ENCODE peak calls at places on chromosomes 16 and 17, in nine cellular contexts. W, Z, Y, O, G, P, C, S and M are unnamed samples.

GRCh38 chr17:50055055-50055425 is 870 bp upstream of the ITGA3 start:
- DNase-seq in W (no peak), Z (peak; percentile 87), Y (no peak), O (peak; percentile 93), G (no peak), P (peak; percentile 74), C (peak; percentile 90), S (peak; percentile 84), M (peak; percentile 87)

GRCh38 chr17:39194089-39194984 is 3.1 kb downstream of the CACNB1 start:
- DNase-seq in W (peak; percentile 78), Z (no peak), Y (no peak), O (no peak), G (peak; percentile 65), P (peak; percentile 85), C (no peak), S (peak; percentile 75), M (no peak)

GRCh38 chr17:50407921-50408320 is 10.6 kb upstream of the LRRC59 start:
- DNase-seq in W (no peak), Z (no peak), Y (no peak), O (no peak), G (no peak), P (no peak), C (no peak), S (no peak), M (no peak)

GRCh38 chr16:13448346-13448745 is 471.6 kb upstream of the ERCC4 start:
- DNase-seq in W (no peak), Z (no peak), Y (no peak), O (no peak), G (no peak), P (no peak), C (no peak), S (no peak), M (no peak)

GRCh38 chr17:59963738-59964454 is 644 bp downstream of the RNFT1 start:
- DNase-seq in W (peak; percentile 53), Z (peak; percentile 50), Y (no peak), O (no peak), G (peak; percentile 33), P (peak; percentile 68), C (peak; percentile 29), S (peak; percentile 6), M (peak; percentile 67)

GRCh38 chr16:11792404-11793260 is 4.4 kb downstream of the ZC3H7A start:
- DNase-seq in W (no peak), Z (peak; percentile 67), Y (no peak), O (no peak), G (no peak), P (no peak), C (peak; percentile 49), S (no peak), M (peak; percentile 69)

GRCh38 chr17:7561028-7561575 is 617 bp upstream of the SENP3 start:
- DNase-seq in W (peak; percentile 87), Z (peak; percentile 97), Y (peak; percentile 95), O (peak; percentile 71), G (peak; percentile 93), P (peak; percentile 92), C (peak; percentile 92), S (peak; percentile 95), M (peak; percentile 91)

GRCh38 chr16:69600202-69600601 is 34.4 kb downstream of the NFAT5 start:
- DNase-seq in W (no peak), Z (no peak), Y (no peak), O (no peak), G (no peak), P (no peak), C (no peak), S (no peak), M (no peak)

GRCh38 chr17:72372185-72372584 is 251.4 kb downstream of the SOX9 start:
- DNase-seq in W (no peak), Z (no peak), Y (no peak), O (no peak), G (no peak), P (no peak), C (no peak), S (no peak), M (no peak)

GRCh38 chr16:4681471-4682083 is 11.8 kb upstream of the NUDT16L1 start:
- DNase-seq in W (no peak), Z (no peak), Y (peak; percentile 47), O (no peak), G (no peak), P (no peak), C (no peak), S (no peak), M (peak; percentile 48)

GRCh38 chr16:28157768-28158535 is 53.8 kb downstream of the XPO6 start:
- DNase-seq in W (no peak), Z (no peak), Y (no peak), O (no peak), G (no peak), P (no peak), C (no peak), S (no peak), M (no peak)

GRCh38 chr16:14109782-14110727 is 38.9 kb downstream of the MRTFB start:
- DNase-seq in W (no peak), Z (no peak), Y (no peak), O (no peak), G (no peak), P (peak; percentile 35), C (no peak), S (peak; percentile 18), M (peak; percentile 20)

GRCh38 chr17:37694734-37695133 is 50.1 kb downstream of the HNF1B start:
- DNase-seq in W (no peak), Z (no peak), Y (no peak), O (no peak), G (no peak), P (no peak), C (no peak), S (peak; percentile 48), M (no peak)

GRCh38 chr17:45225964-45226530 is 4.4 kb downstream of the FMNL1 start:
- DNase-seq in W (peak; percentile 81), Z (peak; percentile 77), Y (no peak), O (no peak), G (no peak), P (peak; percentile 54), C (no peak), S (no peak), M (no peak)

GRCh38 chr16:88478889-88479794 is 26.1 kb downstream of the ZFPM1 start:
- DNase-seq in W (no peak), Z (no peak), Y (no peak), O (no peak), G (no peak), P (peak; percentile 30), C (no peak), S (no peak), M (no peak)

GRCh38 chr16:16062023-16062932 is 112.9 kb downstream of the ABCC1 start:
- DNase-seq in W (no peak), Z (no peak), Y (no peak), O (no peak), G (no peak), P (no peak), C (no peak), S (peak; percentile 50), M (no peak)

GRCh38 chr17:17109896-17110295 is 67.6 kb downstream of the MPRIP start:
- DNase-seq in W (peak; percentile 41), Z (peak; percentile 91), Y (no peak), O (no peak), G (no peak), P (no peak), C (no peak), S (no peak), M (no peak)
- H3K4me1 ChIP-seq in W (peaks cover 97% of the 10 kb centered on the region), Z (peaks cover 37% of the 10 kb centered on the region), Y (peaks cover 40% of the 10 kb centered on the region), O (peaks cover 37% of the 10 kb centered on the region), G (peaks cover 32% of the 10 kb centered on the region), P (peaks cover 27% of the 10 kb centered on the region), C (peaks cover 22% of the 10 kb centered on the region), S (no peaks in the 10 kb centered on the region), M (peaks cover 21% of the 10 kb centered on the region)

DNA sequence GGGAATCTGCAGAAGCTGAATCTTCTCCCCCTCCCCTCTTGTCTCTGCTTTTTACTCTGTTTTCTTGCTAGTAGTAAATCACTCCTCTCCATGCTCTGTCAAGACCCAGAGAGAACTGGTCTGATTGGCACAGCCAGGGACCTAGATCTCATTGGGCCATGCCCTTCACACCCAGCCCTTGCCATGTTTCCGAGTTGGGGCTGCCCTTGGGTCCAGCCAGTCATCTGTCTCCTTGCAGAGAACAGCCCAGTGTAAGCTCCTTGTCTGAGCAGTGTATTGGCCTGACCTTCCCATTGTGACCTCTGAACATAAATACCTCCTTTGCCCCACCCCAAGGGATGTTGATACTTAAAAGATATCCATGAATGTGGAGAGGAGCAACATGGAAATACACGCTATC is 3.9 kb downstream of the MMP15 start:
- DNase-seq in W (no peak), Z (no peak), Y (no peak), O (no peak), G (no peak), P (no peak), C (no peak), S (no peak), M (no peak)
- H3K4me1 ChIP-seq in W (peaks cover 30% of the 10 kb centered on the region), Z (peaks cover under 1% of the 10 kb centered on the region), Y (peaks cover 9% of the 10 kb centered on the region), O (peaks cover 35% of the 10 kb centered on the region), G (no peaks in the 10 kb centered on the region), P (peaks cover 17% of the 10 kb centered on the region), C (peaks cover 7% of the 10 kb centered on the region), S (peaks cover 26% of the 10 kb centered on the region), M (peaks cover 44% of the 10 kb centered on the region)

DNA sequence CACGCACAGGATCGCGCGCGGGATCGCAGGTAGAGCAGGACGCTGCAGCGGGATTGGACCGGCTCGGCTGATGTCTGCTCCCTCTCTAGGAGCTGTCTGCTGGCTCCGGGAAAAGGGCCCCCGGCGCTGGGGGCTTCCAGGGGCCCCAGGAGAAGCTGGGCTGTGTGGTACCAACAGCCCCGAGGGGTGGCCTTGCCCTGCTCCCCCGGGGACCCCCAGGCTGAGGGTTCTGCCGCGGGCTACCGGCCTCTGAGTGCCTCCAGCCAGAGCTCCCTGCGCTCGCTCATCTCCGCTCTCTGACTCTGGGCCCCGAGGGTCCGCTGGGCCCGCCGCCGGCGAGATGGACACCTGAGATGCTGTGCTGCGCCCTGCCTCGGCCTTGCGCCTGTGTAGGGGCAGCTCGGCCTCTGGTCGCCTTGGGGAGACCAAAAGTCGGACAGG is 1.4 kb upstream of the PAQR4 start:
- DNase-seq in W (no peak), Z (no peak), Y (no peak), O (no peak), G (no peak), P (no peak), C (no peak), S (no peak), M (peak; percentile 81)
- H3K4me1 ChIP-seq in W (peaks cover 56% of the 10 kb centered on the region), Z (peaks cover 37% of the 10 kb centered on the region), Y (peaks cover 13% of the 10 kb centered on the region), O (peaks cover 67% of the 10 kb centered on the region), G (peaks cover 46% of the 10 kb centered on the region), P (peaks cover 24% of the 10 kb centered on the region), C (peaks cover 35% of the 10 kb centered on the region), S (peaks cover 20% of the 10 kb centered on the region), M (peaks cover 8% of the 10 kb centered on the region)

GRCh38 chr17:68148936-68149335 is 98.9 kb upstream of the AMZ2 start:
- DNase-seq in W (no peak), Z (no peak), Y (no peak), O (no peak), G (no peak), P (no peak), C (no peak), S (no peak), M (no peak)

GRCh38 chr17:68155692-68156091 is 92.2 kb upstream of the AMZ2 start:
- DNase-seq in W (no peak), Z (no peak), Y (no peak), O (no peak), G (no peak), P (no peak), C (no peak), S (no peak), M (no peak)

DNA sequence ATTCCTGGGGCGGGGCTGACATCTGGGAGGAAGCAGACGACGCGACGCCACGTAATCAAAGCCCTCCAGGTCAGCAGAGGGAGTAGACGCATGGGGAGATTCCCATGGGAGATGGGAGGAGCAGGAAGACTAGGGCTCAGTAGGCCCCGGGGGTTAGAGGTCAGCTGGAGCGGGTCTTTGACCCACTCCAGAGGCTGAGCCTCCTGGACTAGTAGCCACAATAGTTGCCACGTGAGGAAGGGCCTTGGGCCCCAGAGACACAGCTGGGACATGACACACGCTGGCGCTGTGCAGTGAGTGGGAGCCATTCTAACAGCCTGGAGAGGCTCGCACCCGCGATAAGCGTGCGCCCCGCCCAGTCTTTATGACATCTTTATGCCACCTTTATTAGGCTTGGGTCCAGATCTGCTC is 95.7 kb upstream of the AMZ2 start:
- DNase-seq in W (no peak), Z (peak; percentile 76), Y (no peak), O (no peak), G (no peak), P (no peak), C (no peak), S (no peak), M (no peak)
- H3K4me1 ChIP-seq in W (no peaks in the 10 kb centered on the region), Z (no peaks in the 10 kb centered on the region), Y (no peaks in the 10 kb centered on the region), O (no peaks in the 10 kb centered on the region), G (no peaks in the 10 kb centered on the region), P (no peaks in the 10 kb centered on the region), C (no peaks in the 10 kb centered on the region), S (no peaks in the 10 kb centered on the region), M (no peaks in the 10 kb centered on the region)